ENCODE peak calls at places on chromosomes 12 and 14, in six cellular contexts. C is psoas muscle; I is left ventricle myocardium inferior; G is GM06990; X is CD4-positive, alpha-beta T cell; F is astrocyte of the spinal cord. W is an unnamed sample.
A peak's percentile ranks its signal among the peaks of the same experiment; 100 is the strongest.

GRCh38 chr14:104147346-104148125 is 9.1 kb downstream of the KIF26A start:
- DNase-seq in C (peak; percentile 15), I (peak; percentile 10), G (no peak), X (no peak), F (no peak), W (no peak)

GRCh38 chr12:127389923-127390322 is 877.0 kb upstream of the TMEM132C start:
- DNase-seq in C (no peak), I (no peak), G (no peak), X (no peak), F (peak; percentile 82), W (no peak)

GRCh38 chr12:40054554-40055226 is 51.2 kb downstream of the SLC2A13 start:
- DNase-seq in C (no peak), I (peak; percentile 25), G (no peak), X (no peak), F (peak; percentile 75), W (no peak)

GRCh38 chr12:26783791-26784379 is 49.1 kb downstream of the ITPR2 start:
- DNase-seq in C (no peak), I (no peak), G (no peak), X (no peak), F (no peak), W (no peak)

GRCh38 chr12:19316420-19316819 is 122.9 kb upstream of the AEBP2 start:
- DNase-seq in C (no peak), I (no peak), G (no peak), X (no peak), F (peak; percentile 26), W (no peak)

GRCh38 chr12:101115326-101115725 is 94.7 kb downstream of the SLC5A8 start:
- DNase-seq in C (no peak), I (no peak), G (no peak), X (no peak), F (no peak), W (no peak)

GRCh38 chr14:105529506-105530445 is 3.4 kb downstream of the TMEM121 start:
- DNase-seq in C (no peak), I (no peak), G (no peak), X (peak; percentile 28), F (no peak), W (no peak)

GRCh38 chr12:124601699-124602098 is 34.3 kb upstream of the NCOR2 start:
- DNase-seq in C (no peak), I (no peak), G (no peak), X (no peak), F (no peak), W (no peak)

GRCh38 chr12:4273651-4274395 is at the start of gene CCND2:
- DNase-seq in C (peak; percentile 86), I (peak; percentile 90), G (peak; percentile 79), X (peak; percentile 64), F (peak; percentile 42), W (peak; percentile 66)

GRCh38 chr14:49598479-49599301 is at the start of gene LRR1:
- DNase-seq in C (peak; percentile 86), I (peak; percentile 88), G (peak; percentile 95), X (peak; percentile 79), F (peak; percentile 88), W (peak; percentile 89)
- TF ChIP-seq CTCF in C (no peak), I (no peak), G (no peak), X (no peak), F (no peak), W (no peak)

GRCh38 chr12:17875230-17875629 is 214.8 kb downstream of the RERGL start:
- DNase-seq in C (no peak), I (no peak), G (no peak), X (no peak), F (no peak), W (no peak)
- TF ChIP-seq CTCF in C (no peak), I (no peak), G (no peak), X (no peak), F (no peak), W (no peak)

GRCh38 chr14:64773577-64773976 is 69.4 kb downstream of the PLEKHG3 start:
- DNase-seq in C (no peak), I (no peak), G (no peak), X (no peak), F (no peak), W (no peak)

GRCh38 chr14:64772394-64772950 is 68.2 kb downstream of the PLEKHG3 start:
- DNase-seq in C (no peak), I (no peak), G (no peak), X (no peak), F (no peak), W (no peak)

GRCh38 chr14:64775081-64775777 is 71.0 kb downstream of the PLEKHG3 start:
- DNase-seq in C (no peak), I (no peak), G (no peak), X (no peak), F (no peak), W (no peak)

GRCh38 chr14:64773046-64773445 is 68.8 kb downstream of the PLEKHG3 start:
- DNase-seq in C (no peak), I (no peak), G (no peak), X (no peak), F (no peak), W (no peak)

GRCh38 chr14:64774272-64774671 is 70.0 kb downstream of the PLEKHG3 start:
- DNase-seq in C (no peak), I (no peak), G (no peak), X (no peak), F (no peak), W (no peak)
- TF ChIP-seq CTCF in C (no peak), I (no peak), G (no peak), X (no peak), F (no peak), W (no peak)

DNA sequence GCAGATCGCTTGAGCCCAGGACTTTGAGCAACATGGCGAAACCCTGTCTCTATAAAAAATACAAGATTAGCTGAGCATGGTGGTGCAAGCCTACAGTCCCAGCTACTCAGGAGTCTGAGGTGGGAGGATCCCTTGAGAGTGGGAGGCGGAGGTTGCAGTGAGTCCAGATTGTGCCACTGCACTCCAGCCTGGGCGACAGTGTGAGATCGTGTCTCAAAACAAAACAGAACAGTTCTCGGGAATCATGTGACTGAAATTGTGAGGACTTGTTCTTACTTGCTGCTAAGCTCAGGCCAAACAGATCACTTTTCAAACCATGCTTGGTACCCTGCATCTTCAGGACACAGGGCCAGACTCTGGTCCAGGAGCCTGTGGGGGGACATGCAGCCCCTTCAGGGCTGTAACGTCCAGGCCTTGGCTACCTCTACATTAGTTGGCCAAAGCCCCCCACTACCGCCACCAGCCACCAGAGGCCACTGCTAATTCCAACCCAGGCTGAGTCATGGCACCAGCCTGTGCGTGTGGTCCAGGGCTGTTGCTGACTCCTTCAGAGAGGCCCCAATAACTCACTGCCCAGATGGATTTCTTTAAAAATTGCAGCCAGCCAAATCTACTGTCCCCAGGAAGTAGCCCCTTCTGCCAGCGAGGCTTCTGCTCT is 33.4 kb upstream of the SYNDIG1L start:
- DNase-seq in C (peak; percentile 39), I (no peak), G (peak; percentile 9), X (peak; percentile 2), F (peak; percentile 51), W (peak; percentile 60)
- TF ChIP-seq CTCF in C (peak; percentile 57), I (peak; percentile 60), G (peak; percentile 87), X (no peak), F (peak; percentile 84), W (peak; percentile 62)

GRCh38 chr12:121894633-121895032 is 6.0 kb downstream of the PSMD9 start:
- DNase-seq in C (no peak), I (no peak), G (no peak), X (no peak), F (peak; percentile 52), W (no peak)
- TF ChIP-seq CTCF in C (peak; percentile 5), I (peak; percentile 26), G (no peak), X (peak; percentile 21), F (peak; percentile 33), W (no peak)

DNA sequence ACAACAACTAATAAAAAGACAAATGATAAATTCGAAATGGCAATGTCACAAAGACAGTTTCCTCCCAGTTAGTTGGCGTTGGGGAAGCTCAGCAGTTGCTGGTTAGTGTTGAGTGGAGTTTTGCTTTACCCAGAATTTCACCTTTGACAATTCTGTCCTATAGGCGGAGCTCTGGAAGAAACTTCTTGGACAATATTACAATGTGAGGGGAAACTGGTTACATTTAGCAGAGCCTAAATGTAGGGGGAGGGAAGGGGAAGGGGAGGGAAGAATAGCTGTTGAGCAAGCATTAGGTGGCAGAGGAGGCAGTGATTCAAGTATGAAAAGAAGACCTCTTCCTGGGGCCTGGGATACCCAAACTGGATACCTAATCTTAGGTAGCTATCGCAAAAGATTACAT is 51.4 kb downstream of the BDKRB1 start:
- DNase-seq in C (no peak), I (no peak), G (no peak), X (no peak), F (no peak), W (no peak)
- TF ChIP-seq CTCF in C (no peak), I (no peak), G (no peak), X (no peak), F (peak; percentile 2), W (no peak)

W was measured in endothelial cell.